ENCODE peak calls at places on chromosomes 6 and 20, in five cellular contexts. V is mesenchymal stem cell, G is PC-3, S is OCI-LY7, F is IMR-90. P is an unnamed sample.

GRCh38 chr6:43916091-43916923 is 146.3 kb downstream of the VEGFA start:
- DNase-seq in V (no peak), G (no peak), S (no peak), F (peak), P (no peak)

GRCh38 chr20:31712564-31713311 is 9.9 kb downstream of the BCL2L1 start:
- DNase-seq in V (peak), G (peak), S (no peak), F (peak), P (peak)

GRCh38 chr6:118489990-118490389 is 58.1 kb upstream of the PLN start:
- DNase-seq in V (no peak), G (no peak), S (no peak), F (no peak), P (no peak)

GRCh38 chr20:23254505-23254904 is 96.1 kb upstream of the NXT1 start:
- DNase-seq in V (no peak), G (no peak), S (no peak), F (no peak), P (no peak)

GRCh38 chr20:14612389-14612788 is 275.0 kb upstream of the FLRT3 start:
- DNase-seq in V (peak), G (no peak), S (no peak), F (peak), P (no peak)

GRCh38 chr6:37636112-37636511 is 61.6 kb downstream of the MDGA1 start:
- DNase-seq in V (no peak), G (no peak), S (no peak), F (no peak), P (no peak)

GRCh38 chr6:156980515-156980914 is 203.3 kb downstream of the ARID1B start:
- DNase-seq in V (no peak), G (peak), S (no peak), F (no peak), P (peak)

GRCh38 chr20:44683263-44684046 is 31.7 kb upstream of the CCN5 start:
- DNase-seq in V (peak), G (peak), S (peak), F (peak), P (peak)

GRCh38 chr20:35305682-35306556 is 13.7 kb upstream of the FAM83C start:
- DNase-seq in V (peak), G (peak), S (no peak), F (peak), P (no peak)
- H3K4me2 ChIP-seq in V (no peak), G (peak), S (no peak), F (no peak), P (no peak)

GRCh38 chr6:108982154-108983113 is 112.2 kb downstream of the SESN1 start:
- DNase-seq in V (no peak), G (no peak), S (no peak), F (no peak), P (no peak)
- H3K27ac ChIP-seq in V (no peak), G (no peak), S (no peak), F (no peak), P (no peak)

DNA sequence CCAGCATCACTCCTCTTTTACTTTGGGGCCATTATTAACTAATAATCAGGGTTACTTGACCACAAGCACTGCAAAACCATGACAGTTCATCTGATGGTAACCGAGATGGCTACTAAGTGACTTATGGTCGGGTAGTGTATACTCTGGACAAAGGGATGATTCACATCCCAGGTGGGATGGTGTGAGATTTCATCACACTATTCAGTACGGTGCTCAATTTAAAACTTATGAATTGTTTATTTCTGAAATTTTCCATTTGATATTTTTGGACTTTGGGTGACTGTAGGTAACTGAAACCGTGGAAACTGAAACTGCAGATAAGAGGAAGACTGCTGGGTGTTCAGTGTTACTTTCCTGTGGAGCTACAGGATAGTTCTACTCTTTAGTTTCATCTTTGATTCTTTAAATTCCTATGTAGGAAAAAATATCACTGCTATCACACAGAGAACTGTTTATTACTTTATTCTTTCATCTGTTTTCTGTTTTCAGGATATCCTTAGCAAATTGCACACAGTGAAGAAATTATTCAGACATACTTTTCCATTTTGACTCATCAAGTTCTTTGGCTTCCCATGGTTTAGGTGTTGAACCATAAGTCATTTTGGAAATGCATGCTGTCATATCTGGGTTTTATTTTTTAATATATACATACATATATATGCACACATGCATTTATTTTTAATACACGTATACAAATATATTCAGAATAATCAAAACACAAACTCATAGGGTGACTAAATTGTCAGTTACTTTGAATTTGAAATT is 59.1 kb upstream of the C20orf144 start:
- DNase-seq in V (peak), G (no peak), S (peak), F (peak), P (no peak)
- H3K4me2 ChIP-seq in V (no peak), G (no peak), S (peak), F (no peak), P (no peak)

DNA sequence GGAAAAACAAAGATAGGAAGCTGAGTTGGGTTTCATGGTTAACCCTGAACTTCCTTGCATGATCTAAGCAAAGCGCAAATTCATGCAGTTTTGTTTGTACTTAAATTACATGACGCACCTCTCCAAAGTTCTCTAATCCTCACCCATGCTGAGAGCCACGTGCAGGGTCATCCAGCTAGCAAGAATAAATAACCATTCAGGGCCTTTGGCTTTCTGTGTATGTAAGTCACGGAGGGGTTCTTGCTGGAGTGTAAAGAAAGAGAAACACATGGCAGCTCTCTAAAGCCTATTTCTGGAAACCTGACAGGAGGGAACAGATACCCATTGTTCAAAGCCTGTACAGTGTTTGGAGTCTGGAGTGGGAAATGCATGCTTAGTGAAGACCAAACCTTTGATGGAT is 171.7 kb upstream of the CCN2 start:
- DNase-seq in V (peak), G (no peak), S (no peak), F (peak), P (no peak)
- H3K27ac ChIP-seq in V (no peak), G (no peak), S (no peak), F (peak), P (no peak)

P was measured in neural progenitor cell.